ENCODE peak calls at places on chromosomes 16 and 17, in nine cellular contexts. B, X, C, I, M, Z, O, Q and U are unnamed samples.

GRCh38 chr17:76213491-76213890 is 26.8 kb downstream of the RNF157 start:
- DNase-seq in B (no peak), X (no peak), C (no peak), I (no peak), M (no peak), Z (no peak), O (no peak), Q (no peak), U (no peak)

GRCh38 chr16:12426122-12426521 is 377.6 kb downstream of the CPPED1 start:
- DNase-seq in B (no peak), X (no peak), C (peak), I (no peak), M (no peak), Z (no peak), O (no peak), Q (peak), U (no peak)

GRCh38 chr16:13108126-13108525 is 206.7 kb downstream of the SHISA9 start:
- DNase-seq in B (no peak), X (no peak), C (no peak), I (no peak), M (no peak), Z (no peak), O (no peak), Q (no peak), U (no peak)

GRCh38 chr16:85169333-85170065 is 57.2 kb upstream of the CIBAR2 start:
- DNase-seq in B (peak), X (no peak), C (peak), I (peak), M (no peak), Z (no peak), O (no peak), Q (peak), U (no peak)

GRCh38 chr17:74860229-74860998 is 729 bp upstream of the GRIN2C start:
- DNase-seq in B (no peak), X (no peak), C (no peak), I (no peak), M (no peak), Z (no peak), O (no peak), Q (no peak), U (no peak)

GRCh38 chr17:18187816-18188761 is 4.5 kb downstream of the ALKBH5 start:
- DNase-seq in B (no peak), X (no peak), C (peak), I (peak), M (no peak), Z (peak), O (no peak), Q (peak), U (no peak)

GRCh38 chr17:39664581-39665561 is at the start of gene TCAP:
- DNase-seq in B (no peak), X (no peak), C (no peak), I (no peak), M (no peak), Z (no peak), O (no peak), Q (no peak), U (no peak)

GRCh38 chr17:16939606-16940115 is 32.3 kb downstream of the TNFRSF13B start:
- DNase-seq in B (no peak), X (peak), C (no peak), I (no peak), M (peak), Z (peak), O (peak), Q (no peak), U (no peak)

GRCh38 chr17:9350083-9350482 is 225.5 kb downstream of the STX8 start:
- DNase-seq in B (no peak), X (no peak), C (peak), I (peak), M (no peak), Z (no peak), O (no peak), Q (peak), U (no peak)

GRCh38 chr17:38982858-38983746 is 15.9 kb upstream of the FBXO47 start:
- DNase-seq in B (peak), X (peak), C (peak), I (peak), M (peak), Z (peak), O (no peak), Q (peak), U (peak)

GRCh38 chr17:62987136-62987535 is 21.1 kb downstream of the TANC2 start:
- DNase-seq in B (no peak), X (no peak), C (no peak), I (no peak), M (no peak), Z (no peak), O (no peak), Q (no peak), U (no peak)

GRCh38 chr17:69944406-69944805 is 130.6 kb upstream of the KCNJ16 start:
- DNase-seq in B (no peak), X (no peak), C (no peak), I (no peak), M (no peak), Z (no peak), O (no peak), Q (no peak), U (no peak)

GRCh38 chr17:67994827-67995567 is 1.3 kb downstream of the C17orf58 start:
- DNase-seq in B (peak), X (peak), C (peak), I (peak), M (peak), Z (no peak), O (no peak), Q (peak), U (no peak)

GRCh38 chr17:78351449-78352006 is 8.3 kb downstream of the SOCS3 start:
- DNase-seq in B (peak), X (peak), C (peak), I (peak), M (peak), Z (peak), O (peak), Q (peak), U (no peak)

GRCh38 chr17:45722161-45722560 is 62.0 kb upstream of the CRHR1 start:
- DNase-seq in B (no peak), X (no peak), C (no peak), I (no peak), M (no peak), Z (no peak), O (no peak), Q (peak), U (peak)

GRCh38 chr16:82653550-82654511 is 27.1 kb downstream of the CDH13 start:
- DNase-seq in B (no peak), X (no peak), C (peak), I (peak), M (no peak), Z (peak), O (no peak), Q (peak), U (no peak)

GRCh38 chr17:42291136-42291535 is 2.8 kb downstream of the STAT5A start:
- DNase-seq in B (no peak), X (no peak), C (no peak), I (no peak), M (no peak), Z (peak), O (peak), Q (no peak), U (no peak)

GRCh38 chr17:42290577-42290976 is 2.3 kb downstream of the STAT5A start:
- DNase-seq in B (peak), X (no peak), C (no peak), I (no peak), M (no peak), Z (peak), O (peak), Q (no peak), U (no peak)

GRCh38 chr17:42301022-42301421 is 12.7 kb downstream of the STAT5A start:
- DNase-seq in B (no peak), X (no peak), C (no peak), I (no peak), M (no peak), Z (no peak), O (no peak), Q (no peak), U (no peak)

GRCh38 chr17:42294469-42295398 is 6.4 kb downstream of the STAT5A start:
- DNase-seq in B (no peak), X (no peak), C (no peak), I (no peak), M (no peak), Z (peak), O (peak), Q (no peak), U (no peak)

GRCh38 chr17:42296012-42296411 is 7.7 kb downstream of the STAT5A start:
- DNase-seq in B (no peak), X (no peak), C (no peak), I (no peak), M (no peak), Z (no peak), O (peak), Q (no peak), U (no peak)
- TF ChIP-seq CTCF in B (no peak), X (no peak), C (no peak), I (no peak), M (no peak), Z (no peak), O (no peak), Q (no peak), U (no peak)

DNA sequence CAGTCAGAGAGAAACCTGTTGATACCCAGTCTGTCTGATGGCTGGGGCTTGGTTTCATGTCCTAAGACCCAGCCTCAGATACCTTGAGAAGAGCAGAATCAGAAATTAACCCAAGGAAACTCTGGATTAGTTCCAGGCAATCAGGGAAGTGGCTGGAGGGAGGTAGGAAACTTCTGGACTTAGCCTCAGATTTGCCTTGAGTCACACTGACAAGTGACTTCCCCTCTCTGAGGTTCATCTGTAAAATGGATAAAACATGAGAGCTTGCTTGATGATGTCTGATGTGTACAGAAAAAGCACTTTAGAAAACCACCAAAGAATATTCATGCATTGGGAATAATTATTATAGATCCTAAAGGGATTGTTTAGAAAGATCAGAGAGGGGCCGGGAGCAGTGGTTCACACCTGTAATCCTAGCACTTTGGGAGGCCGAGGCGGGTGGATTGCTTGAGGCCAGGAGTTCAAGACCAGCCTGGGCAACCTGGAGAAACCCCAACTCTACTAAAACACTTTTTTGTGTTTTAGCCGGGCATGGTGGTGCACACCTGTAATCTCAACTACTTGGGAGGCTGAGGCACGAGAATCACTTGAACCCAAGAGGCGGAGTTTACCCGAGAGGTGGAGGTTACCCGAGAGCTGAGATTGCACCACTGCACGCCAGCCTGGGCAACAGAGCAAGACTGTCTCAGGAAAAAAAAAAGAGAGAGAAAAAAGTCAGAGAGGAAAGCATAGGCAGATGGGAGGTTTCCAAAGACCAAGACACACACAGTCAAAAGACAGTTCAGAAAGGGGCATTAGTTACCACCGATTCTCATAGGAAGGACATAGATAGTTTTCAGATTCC is 3.8 kb downstream of the CIITA start:
- DNase-seq in B (no peak), X (no peak), C (no peak), I (no peak), M (no peak), Z (peak), O (peak), Q (no peak), U (no peak)
- H3K4me3 ChIP-seq in B (no peak), X (no peak), C (no peak), I (no peak), M (peak), Z (no peak), O (peak), Q (no peak), U (no peak)

GRCh38 chr17:13765701-13766100 is 164.0 kb upstream of the HS3ST3A1 start:
- DNase-seq in B (no peak), X (no peak), C (peak), I (no peak), M (no peak), Z (no peak), O (no peak), Q (peak), U (no peak)
- TF ChIP-seq CTCF in B (no peak), X (no peak), C (no peak), I (no peak), M (no peak), Z (no peak), O (no peak), Q (no peak), U (no peak)

DNA sequence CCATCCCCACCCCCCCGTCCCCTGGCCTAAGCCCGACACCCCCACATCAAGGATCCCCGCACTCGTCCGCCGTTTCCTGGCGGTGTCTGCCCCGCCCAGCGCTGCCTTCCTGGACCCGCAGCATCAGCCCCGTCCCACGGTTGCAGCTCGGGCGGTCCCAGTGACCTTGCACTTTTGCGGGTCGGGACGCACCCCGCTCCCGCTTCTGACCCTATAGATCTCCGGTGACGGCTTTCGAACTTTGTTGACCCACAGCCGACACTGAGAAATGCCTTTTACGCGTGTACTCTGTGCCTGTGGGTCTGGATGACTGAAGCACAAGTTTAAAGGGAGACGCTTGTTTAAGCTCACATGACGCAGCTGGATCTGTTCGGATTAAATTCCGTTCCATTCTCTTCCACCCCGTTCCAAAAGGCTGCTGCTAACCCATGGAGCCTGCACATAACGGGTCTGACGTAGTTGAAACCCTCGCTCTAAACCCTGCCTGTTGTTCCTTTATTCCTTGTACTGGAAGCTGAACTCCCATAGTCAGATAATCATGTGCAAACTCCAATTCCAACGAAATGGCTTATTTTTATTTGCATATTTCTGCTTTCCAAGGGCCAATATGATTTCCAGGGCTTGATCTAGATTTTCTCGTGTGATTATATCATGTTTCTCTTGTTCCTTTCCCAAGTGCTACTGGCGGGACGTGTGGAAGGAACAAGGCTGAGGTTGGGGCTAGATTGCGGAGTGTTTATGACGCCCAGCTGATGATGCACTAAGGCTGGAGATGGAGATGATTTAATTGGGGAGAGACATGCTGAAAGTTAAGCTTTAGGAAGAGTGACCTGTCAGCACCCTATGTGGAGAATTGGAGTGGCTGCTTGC is 834 bp downstream of the FLYWCH1 start:
- DNase-seq in B (peak), X (peak), C (peak), I (peak), M (peak), Z (peak), O (peak), Q (peak), U (no peak)
- H3K4me3 ChIP-seq in B (peak), X (peak), C (peak), I (peak), M (peak), Z (peak), O (peak), Q (peak), U (peak)

DNA sequence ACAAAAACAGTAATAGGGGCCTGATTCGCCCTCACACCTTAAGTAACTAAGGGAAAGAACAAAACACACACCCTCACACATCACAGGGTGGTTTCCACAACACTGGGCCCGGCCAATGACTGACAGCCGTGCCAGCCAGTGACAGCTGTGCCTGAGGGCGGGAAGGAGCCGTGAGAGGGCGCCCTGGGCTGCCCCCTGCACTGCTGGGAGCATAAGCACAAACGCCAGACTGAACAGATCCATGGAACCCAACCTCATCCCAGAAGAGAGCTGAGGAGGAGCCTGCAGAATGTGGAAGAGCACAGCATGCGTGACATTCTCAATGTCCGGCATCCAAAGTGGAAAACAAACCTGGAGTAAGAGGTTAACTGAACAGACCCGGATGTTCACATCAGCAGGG is 16.0 kb downstream of the CSNK1D start:
- DNase-seq in B (no peak), X (no peak), C (no peak), I (peak), M (no peak), Z (peak), O (no peak), Q (peak), U (no peak)
- TF ChIP-seq CTCF in B (no peak), X (no peak), C (no peak), I (no peak), M (no peak), Z (no peak), O (no peak), Q (no peak), U (no peak)

GRCh38 chr16:6646891-6647290 is 685.8 kb upstream of the RBFOX1 start:
- DNase-seq in B (no peak), X (no peak), C (no peak), I (no peak), M (no peak), Z (no peak), O (no peak), Q (no peak), U (no peak)
- H3K4me3 ChIP-seq in B (no peak), X (no peak), C (no peak), I (no peak), M (no peak), Z (no peak), O (no peak), Q (no peak), U (no peak)

GRCh38 chr17:82230627-82231311 is 1.9 kb downstream of the SLC16A3 start:
- DNase-seq in B (peak), X (peak), C (peak), I (peak), M (peak), Z (peak), O (peak), Q (peak), U (no peak)

GRCh38 chr17:82231312-82231561 is 2.4 kb downstream of the SLC16A3 start:
- DNase-seq in B (no peak), X (no peak), C (no peak), I (no peak), M (no peak), Z (no peak), O (no peak), Q (no peak), U (no peak)

GRCh38 chr17:82232876-82233785 is 4.3 kb downstream of the SLC16A3 start:
- DNase-seq in B (no peak), X (no peak), C (no peak), I (no peak), M (no peak), Z (peak), O (no peak), Q (no peak), U (no peak)

GRCh38 chr17:82232322-82232785 is 3.5 kb downstream of the SLC16A3 start:
- DNase-seq in B (no peak), X (peak), C (no peak), I (no peak), M (no peak), Z (peak), O (peak), Q (no peak), U (no peak)

GRCh38 chr17:82231562-82232321 is 2.9 kb downstream of the SLC16A3 start:
- DNase-seq in B (peak), X (peak), C (peak), I (peak), M (peak), Z (peak), O (peak), Q (peak), U (no peak)
- TF ChIP-seq CTCF in B (no peak), X (no peak), C (no peak), I (no peak), M (no peak), Z (no peak), O (no peak), Q (no peak), U (no peak)